ENCODE peak calls at places on chromosome 20, in five cellular contexts. L is fibroblast of lung, Y is neuronal stem cell, Q is OCI-LY7, I is left ventricle myocardium inferior. T is an unnamed sample.
A peak's percentile ranks its signal among the peaks of the same experiment; 100 is the strongest.

GRCh38 chr20:58011106-58011946 is 217.1 kb downstream of the ANKRD60 start:
- DNase-seq in Y (no peak), I (no peak), L (no peak), Q (no peak), T (no peak)

GRCh38 chr20:6744805-6745204 is 22.7 kb upstream of the BMP2 start:
- DNase-seq in Y (no peak), L (peak; percentile 17), I (no peak), Q (no peak), T (no peak)

GRCh38 chr20:16520154-16520553 is 53.1 kb downstream of the KIF16B start:
- DNase-seq in I (no peak), Q (no peak), Y (peak; percentile 1), L (no peak), T (no peak)

GRCh38 chr20:63957004-63957689 is 931 bp upstream of the UCKL1 start:
- DNase-seq in Q (peak; percentile 73), Y (no peak), I (peak; percentile 65), L (peak; percentile 55), T (peak; percentile 87)

GRCh38 chr20:8331740-8332412 is 199.8 kb downstream of the PLCB1 start:
- DNase-seq in Q (no peak), I (peak; percentile 19), L (peak; percentile 77), Y (no peak), T (no peak)

GRCh38 chr20:41058007-41058673 is 29.5 kb downstream of the TOP1 start:
- DNase-seq in I (no peak), L (peak; percentile 58), Y (no peak), Q (no peak), T (peak; percentile 79)

GRCh38 chr20:45036044-45036755 is 64.7 kb downstream of the KCNS1 start:
- DNase-seq in L (peak; percentile 85), Y (no peak), I (no peak), Q (no peak), T (peak; percentile 32)

GRCh38 chr20:58366016-58366415 is 23.0 kb upstream of the VAPB start:
- DNase-seq in Y (no peak), I (no peak), Q (no peak), L (no peak), T (no peak)

GRCh38 chr20:20184711-20185110 is 132.4 kb downstream of the CFAP61 start:
- DNase-seq in Y (no peak), L (no peak), I (no peak), Q (no peak), T (no peak)

GRCh38 chr20:23519556-23519955 is 28.6 kb downstream of the CST8 start:
- DNase-seq in L (no peak), Y (no peak), I (no peak), Q (no peak), T (no peak)

GRCh38 chr20:57435498-57436222 is 44.5 kb downstream of the RBM38 start:
- DNase-seq in I (peak; percentile 69), Y (no peak), Q (peak; percentile 76), L (no peak), T (peak; percentile 58)

GRCh38 chr20:58839474-58839874 is 11.2 kb downstream of the GNAS-AS1 start:
- DNase-seq in Q (peak; percentile 37), L (peak; percentile 26), Y (no peak), I (no peak), T (peak; percentile 73)

GRCh38 chr20:6030453-6031080 is 23.3 kb downstream of the LRRN4 start:
- DNase-seq in L (no peak), I (no peak), Y (no peak), Q (no peak), T (no peak)

GRCh38 chr20:19936801-19937583 is 80.2 kb upstream of the NAA20 start:
- DNase-seq in I (peak; percentile 43), Y (no peak), L (no peak), Q (no peak), T (no peak)

GRCh38 chr20:45432294-45432693 is 16.4 kb downstream of the PIGT start:
- DNase-seq in Q (peak; percentile 95), I (no peak), L (no peak), Y (no peak), T (no peak)

GRCh38 chr20:35087355-35087754 is 5.3 kb downstream of the TRPC4AP start:
- DNase-seq in I (no peak), Y (no peak), Q (no peak), L (no peak), T (no peak)

GRCh38 chr20:53757472-53757913 is 163.9 kb upstream of the ZNF217 start:
- DNase-seq in I (no peak), Q (no peak), L (no peak), Y (no peak), T (no peak)

GRCh38 chr20:64230461-64231145 is 24.9 kb upstream of the PCMTD2 start:
- DNase-seq in Y (no peak), I (no peak), L (no peak), Q (no peak), T (no peak)

GRCh38 chr20:1225263-1225728 is 548 bp upstream of the RAD21L1 start:
- DNase-seq in I (no peak), Q (no peak), L (no peak), Y (no peak), T (no peak)

GRCh38 chr20:23019403-23019802 is 15.7 kb upstream of the SSTR4 start:
- DNase-seq in Q (no peak), I (no peak), L (no peak), Y (no peak), T (no peak)

GRCh38 chr20:54560357-54560756 is 85.0 kb downstream of the DOK5 start:
- DNase-seq in Q (no peak), I (no peak), Y (no peak), L (no peak), T (no peak)

GRCh38 chr20:3115190-3116107 is 30.9 kb upstream of the AVP start:
- DNase-seq in Q (peak; percentile 53), L (peak; percentile 57), Y (peak; percentile 44), I (no peak), T (peak; percentile 70)

GRCh38 chr20:58712823-58713731 is 20.5 kb downstream of the NPEPL1 start:
- DNase-seq in Y (no peak), I (peak; percentile 6), L (no peak), Q (no peak), T (no peak)

GRCh38 chr20:51914758-51915157 is 112.4 kb upstream of the SALL4 start:
- DNase-seq in Q (no peak), I (no peak), Y (no peak), L (no peak), T (peak; percentile 91)

GRCh38 chr20:20364016-20364746 is 3.7 kb upstream of the INSM1 start:
- DNase-seq in I (no peak), Q (no peak), L (no peak), Y (peak; percentile 58), T (no peak)

GRCh38 chr20:1631309-1632227 is 11.8 kb upstream of the SIRPB1 start:
- DNase-seq in I (no peak), Y (no peak), L (no peak), Q (no peak), T (no peak)

GRCh38 chr20:63957690-63958441 is 1.6 kb upstream of the UCKL1 start:
- DNase-seq in L (no peak), Y (no peak), I (no peak), Q (peak; percentile 49), T (peak; percentile 63)

GRCh38 chr20:53926428-53927028 is 143.9 kb downstream of the BCAS1 start:
- DNase-seq in Q (peak; percentile 95), I (no peak), Y (no peak), L (peak; percentile 65), T (no peak)

GRCh38 chr20:44020406-44021148 is 105.9 kb downstream of the TOX2 start:
- DNase-seq in L (no peak), Q (no peak), I (no peak), Y (no peak), T (peak; percentile 34)

GRCh38 chr20:34190679-34191090 is 50.5 kb upstream of the ASIP start:
- DNase-seq in Y (peak; percentile 70), Q (peak; percentile 76), I (peak; percentile 45), L (peak; percentile 88), T (peak; percentile 86)

GRCh38 chr20:43736588-43737091 is 9.8 kb upstream of the GTSF1L start:
- DNase-seq in L (no peak), Y (peak; percentile 49), Q (peak; percentile 51), I (no peak), T (no peak)

GRCh38 chr20:10171864-10172751 is 46.5 kb upstream of the SNAP25 start:
- DNase-seq in I (no peak), Q (no peak), L (peak; percentile 58), Y (peak; percentile 15), T (peak; percentile 78)

GRCh38 chr20:25220810-25221591 is 25.5 kb downstream of the ENTPD6 start:
- DNase-seq in Y (no peak), Q (no peak), I (peak; percentile 72), L (no peak), T (no peak)

GRCh38 chr20:38199506-38200390 is 34.7 kb upstream of the TGM2 start:
- DNase-seq in L (peak; percentile 80), Y (no peak), Q (no peak), I (no peak), T (no peak)

GRCh38 chr20:8583209-8584106 is 451.4 kb downstream of the PLCB1 start:
- DNase-seq in Y (no peak), Q (peak; percentile 36), L (no peak), I (no peak), T (no peak)

GRCh38 chr20:51854912-51855311 is 52.6 kb upstream of the SALL4 start:
- DNase-seq in Q (no peak), Y (no peak), L (no peak), I (no peak), T (no peak)

DNA sequence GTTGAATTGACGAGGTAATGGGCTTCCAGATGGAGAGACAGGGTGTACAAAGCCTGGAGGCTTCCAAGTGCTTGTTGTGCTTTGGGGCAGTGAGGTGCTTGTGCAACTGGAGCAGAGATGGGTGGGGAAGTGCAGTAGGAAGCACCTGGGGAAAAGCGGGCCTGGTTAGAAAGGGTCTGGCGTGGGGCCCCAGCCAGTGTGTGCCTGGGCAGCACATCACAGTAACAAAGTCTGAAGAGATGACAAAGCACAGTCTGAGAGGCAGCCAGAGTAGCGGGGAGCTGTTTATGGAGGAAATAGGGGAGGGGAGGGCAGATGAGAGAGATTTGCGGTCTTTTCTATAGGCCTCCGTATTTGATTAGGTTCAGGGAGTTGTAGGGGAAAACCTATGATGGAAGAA is 15.3 kb upstream of the MROH8 start:
- DNase-seq in Y (no peak), I (no peak), Q (no peak), L (no peak), T (peak; percentile 26)
- H3K36me3 ChIP-seq in Y (peaks cover 19% of the 10 kb centered on the region), I (peaks cover 18% of the 10 kb centered on the region), Q (peaks cover 88% of the 10 kb centered on the region), L (peaks cover 8% of the 10 kb centered on the region), T (peaks cover 64% of the 10 kb centered on the region)

GRCh38 chr20:62269378-62269777 is 31.1 kb downstream of the OSBPL2 start:
- DNase-seq in L (no peak), I (no peak), Q (no peak), Y (no peak), T (no peak)
- H3K36me3 ChIP-seq in L (peaks cover 3% of the 10 kb centered on the region), I (peaks cover 68% of the 10 kb centered on the region), Q (peaks cover 19% of the 10 kb centered on the region), Y (peaks cover 29% of the 10 kb centered on the region), T (peaks cover 5% of the 10 kb centered on the region)

GRCh38 chr20:21574443-21574842 is 60.6 kb upstream of the NKX2-2 start:
- DNase-seq in I (no peak), Y (no peak), Q (no peak), L (no peak), T (no peak)
- H3K36me3 ChIP-seq in I (no peaks in the 10 kb centered on the region), Y (no peaks in the 10 kb centered on the region), Q (no peaks in the 10 kb centered on the region), L (no peaks in the 10 kb centered on the region), T (no peaks in the 10 kb centered on the region)

GRCh38 chr20:31749223-31749622 is 10.1 kb downstream of the TPX2 start:
- DNase-seq in Q (no peak), I (no peak), L (no peak), Y (no peak), T (no peak)
- H3K36me3 ChIP-seq in Q (peaks cover 92% of the 10 kb centered on the region), I (no peaks in the 10 kb centered on the region), L (no peaks in the 10 kb centered on the region), Y (peaks cover 3% of the 10 kb centered on the region), T (peaks cover 71% of the 10 kb centered on the region)

T was measured in BE2C.